ENCODE peak calls at places on chromosomes 5 and 9, in eight cellular contexts. B is NCI-H1694 treated with DMSO at 0.1 percent for 48 hours; V is fibroblast of pulmonary artery; N is stimulated activated CD8-positive, alpha-beta memory T cell treated with anti-CD3 and anti-CD28 coated beads, Interleukin-4, amount 100 ng/mL, for 24 hours; A is HEK293T; O is T-helper 2 cell; X is stimulated activated CD4-positive, alpha-beta T cell treated with anti-CD3 and anti-CD28 coated beads, Interleukin-4, amount 100 ng/mL, for 24 hours; C is transverse colon. J is an unnamed sample.
A peak's percentile ranks its signal among the peaks of the same experiment; 100 is the strongest.

GRCh38 chr9:89801723-89802680 is 197.2 kb downstream of the GADD45G start:
- DNase-seq in B (no peak), V (no peak), N (no peak), A (no peak), O (no peak), X (no peak), C (no peak), J (no peak)

GRCh38 chr5:2270467-2270866 is 387.7 kb upstream of the IRX4 start:
- DNase-seq in B (no peak), V (no peak), N (no peak), A (no peak), O (no peak), X (no peak), C (no peak), J (no peak)

GRCh38 chr5:17154211-17154996 is 63.0 kb upstream of the BASP1 start:
- DNase-seq in B (no peak), V (peak; percentile 66), N (no peak), A (no peak), O (no peak), X (no peak), C (no peak), J (no peak)

GRCh38 chr9:109780453-109781033 is 545 bp downstream of the PALM2AKAP2 start:
- DNase-seq in B (peak; percentile 19), V (peak; percentile 14), N (no peak), A (peak; percentile 11), O (no peak), X (no peak), C (no peak), J (peak; percentile 23)

GRCh38 chr5:125140855-125141254 is 394.4 kb upstream of the ZNF608 start:
- DNase-seq in B (no peak), V (peak; percentile 97), N (no peak), A (no peak), O (no peak), X (no peak), C (no peak), J (no peak)

GRCh38 chr5:55070969-55071368 is 31.5 kb upstream of the GZMA start:
- DNase-seq in B (no peak), V (no peak), N (no peak), A (no peak), O (no peak), X (no peak), C (no peak), J (no peak)

GRCh38 chr5:10856646-10857332 is 95.8 kb upstream of the DAP start:
- DNase-seq in B (peak; percentile 45), V (peak; percentile 37), N (peak; percentile 4), A (peak; percentile 67), O (no peak), X (no peak), C (peak; percentile 16), J (peak; percentile 88)

GRCh38 chr5:81854915-81855314 is 104.0 kb upstream of the SSBP2 start:
- DNase-seq in B (peak; percentile 92), V (no peak), N (no peak), A (no peak), O (no peak), X (no peak), C (no peak), J (no peak)

GRCh38 chr5:128736567-128736966 is 198.5 kb upstream of the FBN2 start:
- DNase-seq in B (no peak), V (peak; percentile 50), N (no peak), A (no peak), O (no peak), X (no peak), C (peak; percentile 10), J (no peak)

GRCh38 chr9:88775037-88775471 is 216.2 kb upstream of the S1PR3 start:
- DNase-seq in B (no peak), V (peak; percentile 98), N (no peak), A (no peak), O (no peak), X (no peak), C (no peak), J (no peak)

GRCh38 chr5:148193202-148193601 is 9.6 kb upstream of the SPINK6 start:
- DNase-seq in B (no peak), V (no peak), N (no peak), A (no peak), O (no peak), X (no peak), C (no peak), J (no peak)

GRCh38 chr5:148374693-148375360 is 8.9 kb upstream of the FBXO38 start:
- DNase-seq in B (peak; percentile 50), V (peak; percentile 86), N (no peak), A (peak; percentile 56), O (no peak), X (peak; percentile 8), C (peak; percentile 29), J (peak; percentile 31)

GRCh38 chr9:2809692-2810423 is 34.0 kb downstream of the PUM3 start:
- DNase-seq in B (no peak), V (peak; percentile 96), N (no peak), A (no peak), O (no peak), X (no peak), C (no peak), J (no peak)

GRCh38 chr9:32500768-32501167 is 25.2 kb downstream of the RIGI start:
- DNase-seq in B (no peak), V (peak; percentile 38), N (no peak), A (no peak), O (no peak), X (no peak), C (no peak), J (no peak)

GRCh38 chr9:110578896-110579752 is at the start of gene SVEP1:
- DNase-seq in B (no peak), V (peak; percentile 73), N (no peak), A (peak; percentile 50), O (no peak), X (no peak), C (no peak), J (peak; percentile 65)